ENCODE peak calls at places on chromosomes 16 and 17, in six cellular contexts. S, B, Q, W, I and V are unnamed samples.

GRCh38 chr17:31823014-31823413 is 36.0 kb downstream of the COPRS start:
- DNase-seq in S (no peak), I (no peak), Q (no peak), W (no peak), B (no peak), V (no peak)

GRCh38 chr17:330993-331701 is 21.5 kb downstream of the RPH3AL start:
- DNase-seq in B (peak), I (no peak), W (no peak), Q (no peak), S (no peak), V (peak)

GRCh38 chr16:50731130-50731988 is 10.5 kb upstream of the CYLD start:
- DNase-seq in I (no peak), Q (no peak), B (no peak), W (no peak), S (no peak), V (no peak)

GRCh38 chr16:25838724-25839186 is 147.0 kb downstream of the HS3ST4 start:
- DNase-seq in I (peak), S (no peak), Q (peak), W (peak), B (peak), V (peak)

GRCh38 chr16:29698042-29698441 is 19.1 kb downstream of the QPRT start:
- DNase-seq in I (no peak), Q (no peak), S (no peak), B (no peak), W (no peak), V (no peak)

GRCh38 chr17:68035131-68035522 is 408 bp upstream of the KPNA2 start:
- DNase-seq in W (peak), I (peak), Q (peak), B (no peak), S (peak), V (no peak)

GRCh38 chr17:60229189-60229802 is 79.5 kb downstream of the CA4 start:
- DNase-seq in W (no peak), I (no peak), S (no peak), Q (no peak), B (peak), V (no peak)

GRCh38 chr17:43907425-43907981 is at the start of gene MPP2:
- DNase-seq in I (no peak), Q (peak), S (no peak), W (peak), B (peak), V (peak)

GRCh38 chr17:80501739-80502577 is 25.6 kb upstream of the NPTX1 start:
- DNase-seq in W (peak), Q (no peak), B (no peak), I (peak), S (no peak), V (peak)

GRCh38 chr17:80846932-80847331 is 144.7 kb upstream of the CHMP6 start:
- DNase-seq in W (no peak), Q (no peak), S (no peak), I (no peak), B (no peak), V (no peak)

GRCh38 chr17:56834380-56835258 is 668 bp downstream of the DGKE start:
- DNase-seq in W (no peak), B (peak), S (peak), Q (peak), I (peak), V (peak)

GRCh38 chr17:596763-597644 is 117.6 kb downstream of the VPS53 start:
- DNase-seq in Q (no peak), B (no peak), W (peak), I (no peak), S (no peak), V (no peak)

GRCh38 chr16:31080756-31081419 is 6.7 kb downstream of the ZNF646 start:
- DNase-seq in Q (no peak), B (no peak), W (no peak), I (no peak), S (no peak), V (no peak)

GRCh38 chr17:40015005-40015997 is at the start of gene CSF3:
- DNase-seq in W (no peak), I (no peak), S (no peak), Q (peak), B (no peak), V (no peak)

GRCh38 chr17:73031472-73031871 is 61.0 kb downstream of the SLC39A11 start:
- DNase-seq in B (no peak), I (no peak), S (no peak), W (no peak), Q (no peak), V (no peak)

GRCh38 chr16:68368602-68368944 is 57.8 kb downstream of the PRMT7 start:
- DNase-seq in B (no peak), S (no peak), Q (no peak), W (no peak), I (no peak), V (peak)

GRCh38 chr17:78979780-78980623 is at the start of gene LGALS3BP:
- DNase-seq in I (peak), W (peak), Q (peak), B (no peak), S (peak), V (peak)

GRCh38 chr16:12119037-12119436 is 142.5 kb downstream of the SNX29 start:
- DNase-seq in W (no peak), I (no peak), B (no peak), S (no peak), Q (no peak), V (no peak)

GRCh38 chr17:31511583-31511982 is 120.1 kb downstream of the RAB11FIP4 start:
- DNase-seq in Q (no peak), S (no peak), B (no peak), I (no peak), W (no peak), V (no peak)

GRCh38 chr17:49647256-49647585 is 30.7 kb downstream of the SPOP start:
- DNase-seq in S (no peak), Q (no peak), B (no peak), W (no peak), I (peak), V (no peak)

GRCh38 chr17:56624315-56624714 is 30.8 kb downstream of the NOG start:
- DNase-seq in S (no peak), B (no peak), Q (no peak), I (no peak), W (no peak), V (no peak)

GRCh38 chr16:20807822-20808207 is 1.5 kb downstream of the REXO5 start:
- DNase-seq in Q (no peak), B (no peak), I (no peak), W (no peak), S (no peak), V (no peak)

GRCh38 chr16:85535352-85536072 is 77.6 kb upstream of the GSE1 start:
- DNase-seq in B (no peak), W (no peak), S (no peak), I (no peak), Q (peak), V (no peak)

GRCh38 chr17:28700278-28700677 is 11.4 kb downstream of the PROCA1 start:
- DNase-seq in S (no peak), B (no peak), W (no peak), Q (no peak), I (no peak), V (no peak)

GRCh38 chr17:81391964-81392908 is 3.0 kb upstream of the BAHCC1 start:
- DNase-seq in Q (no peak), I (no peak), S (no peak), W (no peak), B (no peak), V (peak)

GRCh38 chr16:2015117-2015946 is 4.3 kb upstream of the NPW start:
- DNase-seq in W (peak), Q (peak), B (no peak), S (no peak), I (peak), V (no peak)

GRCh38 chr17:45261577-45262515 is at the start of gene SPATA32:
- DNase-seq in B (no peak), Q (peak), W (no peak), S (no peak), I (no peak), V (peak)

GRCh38 chr16:51440096-51440495 is 289.0 kb upstream of the SALL1 start:
- DNase-seq in I (no peak), W (no peak), B (no peak), Q (no peak), S (no peak), V (peak)

GRCh38 chr17:4560837-4561241 is 462 bp upstream of the GGT6 start:
- DNase-seq in B (no peak), I (no peak), W (no peak), Q (no peak), S (no peak), V (peak)

GRCh38 chr16:82004651-82005490 is 6.4 kb downstream of the SDR42E1 start:
- DNase-seq in B (no peak), I (no peak), S (no peak), Q (no peak), W (no peak), V (peak)

GRCh38 chr16:31043898-31044481 is 10.6 kb downstream of the STX4 start:
- DNase-seq in S (no peak), W (no peak), I (no peak), Q (no peak), B (no peak), V (no peak)

GRCh38 chr17:34076743-34077631 is 178.1 kb upstream of the CCL2 start:
- DNase-seq in S (no peak), W (no peak), Q (no peak), I (no peak), B (no peak), V (peak)

GRCh38 chr17:63841350-63842172 is 924 bp downstream of the SMARCD2 start:
- DNase-seq in Q (peak), B (peak), I (no peak), W (no peak), S (no peak), V (peak)

GRCh38 chr17:45270828-45271418 is 9.0 kb upstream of the SPATA32 start:
- DNase-seq in W (no peak), S (no peak), I (no peak), B (peak), Q (no peak), V (no peak)

GRCh38 chr17:57507828-57508227 is 237.3 kb downstream of the CCDC182 start:
- DNase-seq in B (no peak), I (no peak), W (no peak), S (no peak), Q (no peak), V (no peak)